ENCODE peak calls at places on chromosomes 5 and 9, in four cellular contexts. O, P, N and T are unnamed samples. For H3K4me1, the result is how much of the 10 kb centered on the place peaks cover.

GRCh38 chr5:54362434-54362833 is 52.1 kb upstream of the ARL15 start:
- DNase-seq in O (no peak), P (no peak), N (no peak), T (no peak)

GRCh38 chr9:85433046-85433445 is 308.7 kb downstream of the AGTPBP1 start:
- DNase-seq in O (no peak), P (no peak), N (no peak), T (no peak)

GRCh38 chr9:126147186-126147585 is 179.4 kb upstream of the MVB12B start:
- DNase-seq in O (no peak), P (no peak), N (no peak), T (no peak)

GRCh38 chr5:136047858-136048257 is 19.1 kb downstream of the TGFBI start:
- DNase-seq in O (no peak), P (no peak), N (no peak), T (no peak)

GRCh38 chr9:109904666-109905065 is 124.7 kb downstream of the PALM2AKAP2 start:
- DNase-seq in O (no peak), P (no peak), N (no peak), T (no peak)

GRCh38 chr5:108696407-108696806 is 51.3 kb upstream of the FER start:
- DNase-seq in O (no peak), P (no peak), N (no peak), T (no peak)

GRCh38 chr9:22731786-22732185 is 285.2 kb downstream of the DMRTA1 start:
- DNase-seq in O (no peak), P (peak), N (no peak), T (no peak)

GRCh38 chr5:39912880-39913279 is 488.1 kb upstream of the DAB2 start:
- DNase-seq in O (no peak), P (no peak), N (no peak), T (no peak)

GRCh38 chr5:88952344-88952743 is 69.4 kb upstream of the MEF2C start:
- DNase-seq in O (no peak), P (peak), N (no peak), T (peak)

GRCh38 chr9:12775373-12775962 is 648 bp downstream of the LURAP1L start:
- DNase-seq in O (peak), P (peak), N (peak), T (peak)

GRCh38 chr9:135885100-135885853 is 22.1 kb downstream of the CAMSAP1 start:
- DNase-seq in O (no peak), P (no peak), N (no peak), T (peak)

GRCh38 chr9:135883410-135884089 is 23.8 kb downstream of the CAMSAP1 start:
- DNase-seq in O (no peak), P (no peak), N (no peak), T (no peak)

GRCh38 chr9:135882011-135882410 is 25.3 kb downstream of the CAMSAP1 start:
- DNase-seq in O (no peak), P (peak), N (no peak), T (no peak)

GRCh38 chr9:135886147-135886981 is 21.0 kb downstream of the CAMSAP1 start:
- DNase-seq in O (no peak), P (no peak), N (no peak), T (peak)

DNA sequence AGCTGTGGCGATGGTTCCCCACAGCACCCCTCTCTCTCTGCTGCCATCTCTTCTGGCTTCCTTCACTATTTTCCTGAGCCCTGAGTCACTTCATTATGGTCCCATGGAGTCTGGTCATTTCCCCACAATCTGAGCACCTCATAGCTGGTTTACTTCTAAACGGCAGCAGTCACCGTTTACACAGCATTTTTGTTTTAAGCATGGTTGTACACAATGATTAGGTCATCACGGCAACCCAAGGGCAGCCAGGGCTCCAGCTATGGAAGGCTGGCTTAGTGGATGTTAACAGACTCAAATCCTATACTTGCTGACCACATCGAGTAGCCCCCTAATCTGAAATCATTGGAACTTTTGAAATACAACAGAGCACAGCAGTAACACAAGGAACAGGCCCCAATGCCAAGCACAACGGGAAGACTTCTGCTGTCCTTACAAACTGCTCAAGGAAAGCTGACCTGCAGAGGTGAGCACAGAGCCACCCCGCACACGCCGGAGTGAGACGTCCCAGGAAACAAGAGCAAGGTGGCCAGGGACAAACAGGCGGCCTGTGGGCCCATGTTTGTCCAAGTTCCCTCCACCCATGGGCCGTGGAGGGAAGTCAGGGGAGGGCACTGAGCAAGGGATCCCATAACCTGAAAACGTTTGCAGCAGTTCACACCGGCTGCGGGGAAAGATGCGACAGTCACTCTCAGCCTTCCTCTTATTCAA is 22.9 kb downstream of the CAMSAP1 start:
- DNase-seq in O (no peak), P (no peak), N (no peak), T (peak)
- H3K18ac ChIP-seq in O (no peak), P (no peak), N (no peak), T (no peak)

DNA sequence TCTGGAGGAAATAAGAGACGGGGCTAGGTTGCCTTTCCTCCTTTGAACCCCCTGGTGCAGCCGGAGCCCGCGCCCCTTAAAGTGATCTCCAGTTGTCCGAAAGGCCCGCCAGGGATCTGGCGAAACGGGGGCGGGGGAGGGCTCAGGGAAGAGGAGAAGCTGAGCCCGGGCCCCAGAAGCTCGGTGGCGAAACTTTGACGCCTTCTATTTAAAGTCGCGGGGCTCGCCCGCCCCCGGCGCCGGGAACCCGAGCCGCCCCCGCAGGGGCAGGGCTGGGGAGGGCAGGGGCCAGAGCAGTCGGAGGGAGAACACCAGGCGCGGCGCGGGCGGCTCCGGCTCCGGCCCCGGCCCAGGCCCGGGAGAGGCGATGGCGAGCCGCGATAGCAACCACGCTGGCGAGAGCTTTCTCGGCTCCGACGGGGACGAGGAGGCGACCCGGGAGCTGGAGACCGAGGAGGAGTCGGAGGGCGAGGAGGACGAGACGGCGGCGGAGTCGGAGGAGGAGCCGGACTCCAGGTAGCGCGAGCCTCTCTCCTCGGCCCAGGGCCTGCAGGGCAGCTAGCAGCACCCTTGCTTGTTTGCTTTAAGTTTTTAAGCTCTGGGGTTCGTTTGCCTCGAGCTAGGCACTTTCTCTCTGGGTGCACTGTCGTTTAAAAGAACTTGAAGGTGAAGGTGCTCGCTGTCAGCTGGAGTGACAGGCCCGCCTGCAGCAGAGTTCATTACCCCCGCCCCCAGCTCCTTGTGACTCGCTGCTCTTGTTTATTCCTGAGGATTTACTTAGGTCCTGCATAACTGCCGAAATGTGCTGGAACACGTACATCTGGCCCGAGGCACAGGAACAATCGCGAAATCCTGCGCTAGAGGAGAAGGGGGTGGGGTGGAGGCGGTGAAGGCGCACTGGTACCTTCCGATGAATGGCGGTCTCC is at the start of gene CMYA5:
- DNase-seq in O (peak), P (peak), N (peak), T (peak)
- H3K4me3 ChIP-seq in O (no peak), P (peak), N (peak), T (peak)

GRCh38 chr9:127829205-127829935 is 25.1 kb downstream of the ENG start:
- DNase-seq in O (no peak), P (no peak), N (no peak), T (no peak)
- H3K4me1 ChIP-seq in O (under half), P (under half), N (under half), T (under half)

GRCh38 chr9:133143639-133144141 is 20.0 kb downstream of the GBGT1 start:
- DNase-seq in O (no peak), P (no peak), N (no peak), T (no peak)
- H3K18ac ChIP-seq in O (peak), P (no peak), N (no peak), T (peak)

GRCh38 chr5:151221574-151221973 is 2.3 kb downstream of the CCDC69 start:
- DNase-seq in O (no peak), P (no peak), N (no peak), T (peak)

GRCh38 chr5:151224372-151224771 is 480 bp upstream of the CCDC69 start:
- DNase-seq in O (no peak), P (no peak), N (no peak), T (no peak)

GRCh38 chr5:151223447-151224264 is at the start of gene CCDC69:
- DNase-seq in O (peak), P (peak), N (peak), T (peak)

GRCh38 chr5:151222054-151222768 is 1.7 kb downstream of the CCDC69 start:
- DNase-seq in O (no peak), P (no peak), N (no peak), T (no peak)

GRCh38 chr5:151222769-151223446 is 984 bp downstream of the CCDC69 start:
- DNase-seq in O (no peak), P (no peak), N (peak), T (peak)
- H3K4me3 ChIP-seq in O (no peak), P (peak), N (peak), T (no peak)

GRCh38 chr5:1515921-1516571 is 7.7 kb downstream of the LPCAT1 start:
- DNase-seq in O (no peak), P (peak), N (peak), T (peak)
- H3K4me1 ChIP-seq in O (under half), P (under half), N (half or more), T (half or more)

GRCh38 chr5:14210729-14211128 is 67.6 kb downstream of the TRIO start:
- DNase-seq in O (no peak), P (no peak), N (no peak), T (no peak)
- H3K18ac ChIP-seq in O (no peak), P (no peak), N (no peak), T (no peak)

GRCh38 chr5:139667001-139667729 is 19.0 kb downstream of the CXXC5 start:
- DNase-seq in O (no peak), P (no peak), N (no peak), T (no peak)

GRCh38 chr5:139667730-139668063 is 19.5 kb downstream of the CXXC5 start:
- DNase-seq in O (no peak), P (no peak), N (no peak), T (peak)

GRCh38 chr5:139665626-139666025 is 17.5 kb downstream of the CXXC5 start:
- DNase-seq in O (no peak), P (no peak), N (no peak), T (no peak)

GRCh38 chr5:139664727-139665351 is 16.7 kb downstream of the CXXC5 start:
- DNase-seq in O (no peak), P (no peak), N (no peak), T (no peak)

DNA sequence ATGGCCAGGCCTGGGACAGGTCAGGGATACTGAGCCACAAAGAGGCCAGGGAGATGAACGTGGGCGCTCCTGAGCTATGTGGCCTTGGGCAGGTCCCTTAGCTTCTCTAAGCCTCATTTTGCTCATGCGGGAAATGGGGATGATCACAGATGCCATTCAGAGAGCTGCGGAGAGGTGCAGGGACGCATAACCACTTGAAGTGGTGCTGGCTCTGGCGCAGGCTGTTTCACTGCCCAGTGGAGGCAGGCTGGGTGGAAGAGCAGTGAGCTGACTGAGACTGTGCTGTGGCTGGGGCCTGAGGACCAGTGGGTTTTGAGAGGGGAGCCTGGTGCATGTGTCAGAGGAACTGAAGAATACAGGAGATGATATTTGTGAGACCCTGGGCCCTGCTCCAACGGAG is 18.4 kb downstream of the CXXC5 start:
- DNase-seq in O (no peak), P (no peak), N (no peak), T (no peak)
- H3K4me3 ChIP-seq in O (no peak), P (no peak), N (no peak), T (no peak)